ENCODE peak calls at places on chromosomes 3 and 15, in ten cellular contexts. M, P, G, R, L, J, T, U, O and B are unnamed samples.

GRCh38 chr15:86162676-86163075 is 83.0 kb downstream of the AGBL1 start:
- DNase-seq in O (no peak), T (no peak), P (no peak), G (no peak), J (no peak), L (no peak), U (no peak), R (no peak), M (no peak), B (no peak)

GRCh38 chr15:38618242-38618925 is 53.8 kb upstream of the RASGRP1 start:
- DNase-seq in L (no peak), T (no peak), U (no peak), O (no peak), P (no peak), R (no peak), J (no peak), M (no peak), G (no peak), B (no peak)

GRCh38 chr3:170651260-170651845 is 65.5 kb upstream of the SLC7A14 start:
- DNase-seq in G (no peak), U (no peak), T (no peak), J (no peak), P (no peak), M (no peak), O (no peak), R (no peak), L (no peak), B (no peak)

GRCh38 chr3:56862352-56863062 is 60.8 kb upstream of the ARHGEF3 start:
- DNase-seq in U (no peak), T (no peak), L (no peak), J (no peak), P (peak; percentile 40), G (peak; percentile 48), M (no peak), R (peak; percentile 66), O (no peak), B (no peak)

GRCh38 chr15:61994216-61994615 is 66.0 kb downstream of the VPS13C start:
- DNase-seq in P (no peak), O (no peak), M (no peak), R (peak; percentile 43), T (no peak), U (no peak), L (no peak), G (no peak), J (no peak), B (no peak)

GRCh38 chr3:42504334-42505202 is 2.1 kb downstream of the VIPR1 start:
- DNase-seq in M (no peak), G (no peak), L (peak; percentile 1), P (no peak), J (no peak), O (no peak), R (no peak), T (no peak), U (no peak), B (no peak)

GRCh38 chr3:14371573-14372474 is 30.6 kb upstream of the SLC6A6 start:
- DNase-seq in P (no peak), R (peak; percentile 64), O (no peak), U (no peak), T (peak; percentile 92), G (no peak), J (no peak), L (peak; percentile 85), M (peak; percentile 43), B (no peak)

GRCh38 chr3:30597131-30597768 is 9.2 kb upstream of the TGFBR2 start:
- DNase-seq in R (peak; percentile 89), J (no peak), T (no peak), U (no peak), L (no peak), P (no peak), G (no peak), M (no peak), O (no peak), B (no peak)

GRCh38 chr15:68425428-68426060 is 6.4 kb downstream of the ITGA11 start:
- DNase-seq in R (no peak), G (no peak), L (no peak), T (no peak), M (no peak), U (no peak), P (no peak), J (no peak), O (no peak), B (no peak)

GRCh38 chr3:170522171-170522570 is 63.7 kb downstream of the SLC7A14 start:
- DNase-seq in O (no peak), J (no peak), T (no peak), L (no peak), U (no peak), G (no peak), R (no peak), M (no peak), P (no peak), B (no peak)

GRCh38 chr3:53804697-53805462 is 41.3 kb downstream of the CHDH start:
- DNase-seq in G (no peak), O (no peak), M (no peak), R (peak; percentile 61), P (no peak), L (no peak), J (no peak), U (no peak), T (no peak), B (no peak)

GRCh38 chr3:188948658-188949400 is 222.9 kb upstream of the TPRG1 start:
- DNase-seq in O (no peak), G (no peak), T (no peak), L (peak; percentile 18), J (no peak), R (peak; percentile 97), P (no peak), U (no peak), M (no peak), B (peak; percentile 90)

GRCh38 chr3:54950391-54951003 is 22.6 kb upstream of the LRTM1 start:
- DNase-seq in G (no peak), P (no peak), R (no peak), O (no peak), U (no peak), J (no peak), M (no peak), L (no peak), T (no peak), B (no peak)

GRCh38 chr3:138384971-138385370 is 36.6 kb downstream of the MRAS start:
- DNase-seq in P (no peak), G (no peak), U (no peak), M (no peak), O (no peak), J (no peak), R (no peak), T (no peak), L (no peak), B (no peak)